ENCODE peak calls at places on chromosome 2, in four cellular contexts. G is stimulated activated CD4-positive, alpha-beta T cell treated with anti-CD3 and anti-CD28 coated beads, Interleukin-4, amount 100 ng/mL, for 48 hours; C is RPMI7951; Z is adipocyte. X is an unnamed sample.

GRCh38 chr2:218583983-218584850 is 15.6 kb downstream of the CNOT9 start:
- DNase-seq in G (no peak), Z (no peak), C (peak), X (no peak)

GRCh38 chr2:239671916-239672849 is 271.4 kb upstream of the HDAC4 start:
- DNase-seq in C (no peak), Z (no peak), G (no peak), X (no peak)

GRCh38 chr2:202269585-202269984 is 4.0 kb downstream of the NOP58 start:
- DNase-seq in Z (peak), C (no peak), G (no peak), X (no peak)

GRCh38 chr2:231038483-231039293 is 1.4 kb downstream of the C2orf72 start:
- DNase-seq in C (no peak), Z (no peak), G (no peak), X (no peak)

GRCh38 chr2:189698020-189698887 is 23.8 kb downstream of the ANKAR start:
- DNase-seq in Z (peak), C (peak), G (no peak), X (no peak)

GRCh38 chr2:156589381-156590079 is 153.4 kb downstream of the GPD2 start:
- DNase-seq in Z (peak), C (peak), G (no peak), X (peak)

GRCh38 chr2:233422050-233422639 is 67.9 kb downstream of the DGKD start:
- DNase-seq in G (no peak), Z (no peak), C (no peak), X (no peak)

GRCh38 chr2:239245872-239246701 is 154.7 kb downstream of the HDAC4 start:
- DNase-seq in G (no peak), C (no peak), Z (no peak), X (no peak)

GRCh38 chr2:135164431-135164830 is 112.3 kb downstream of the RAB3GAP1 start:
- DNase-seq in G (no peak), C (peak), Z (peak), X (no peak)

GRCh38 chr2:11701831-11702301 is 31.9 kb upstream of the NTSR2 start:
- DNase-seq in G (no peak), Z (no peak), C (no peak), X (no peak)

GRCh38 chr2:48169066-48169724 is 262.9 kb upstream of the FBXO11 start:
- DNase-seq in Z (peak), C (no peak), G (no peak), X (no peak)

GRCh38 chr2:160584972-160585494 is 91.4 kb upstream of the RBMS1 start:
- DNase-seq in Z (no peak), G (no peak), C (peak), X (no peak)

GRCh38 chr2:241703128-241703604 is 1.3 kb downstream of the ING5 start:
- DNase-seq in G (no peak), C (peak), Z (peak), X (no peak)

GRCh38 chr2:240129311-240129710 is 6.8 kb downstream of the COPS9 start:
- DNase-seq in G (no peak), Z (no peak), C (no peak), X (no peak)

GRCh38 chr2:31138037-31138962 is at the start of gene GALNT14:
- DNase-seq in C (peak), G (peak), Z (peak), X (peak)

GRCh38 chr2:198296665-198297308 is 492.4 kb downstream of the PLCL1 start:
- DNase-seq in Z (peak), C (peak), G (peak), X (no peak)

GRCh38 chr2:118310878-118311442 is 222.7 kb downstream of the INSIG2 start:
- DNase-seq in C (no peak), Z (no peak), G (no peak), X (peak)

GRCh38 chr2:188203756-188204155 is 87.9 kb upstream of the GULP1 start:
- DNase-seq in G (no peak), Z (peak), C (no peak), X (no peak)

GRCh38 chr2:7900593-7900992 is 781.3 kb upstream of the ID2 start:
- DNase-seq in G (no peak), Z (no peak), C (peak), X (no peak)

GRCh38 chr2:240964221-240964853 is 34.1 kb upstream of the SNED1 start:
- DNase-seq in C (no peak), G (no peak), Z (no peak), X (peak)

GRCh38 chr2:195364015-195364965 is 292.7 kb upstream of the SLC39A10 start:
- DNase-seq in G (no peak), Z (peak), C (peak), X (peak)

GRCh38 chr2:143246815-143247744 is 117.9 kb downstream of the ARHGAP15 start:
- DNase-seq in Z (no peak), G (no peak), C (no peak), X (no peak)

GRCh38 chr2:152054593-152054992 is 44.3 kb downstream of the CACNB4 start:
- DNase-seq in Z (peak), C (peak), G (no peak), X (no peak)

GRCh38 chr2:127089466-127090235 is 17.3 kb downstream of the BIN1 start:
- DNase-seq in G (no peak), C (no peak), Z (no peak), X (no peak)

GRCh38 chr2:10601866-10602566 is 87.8 kb downstream of the NOL10 start:
- DNase-seq in G (no peak), Z (no peak), C (no peak), X (no peak)

GRCh38 chr2:239300242-239300641 is 100.6 kb downstream of the HDAC4 start:
- DNase-seq in G (no peak), Z (no peak), C (no peak), X (no peak)

GRCh38 chr2:191835539-191836350 is 11.1 kb downstream of the CAVIN2 start:
- DNase-seq in Z (peak), G (no peak), C (no peak), X (no peak)

GRCh38 chr2:58221909-58222308 is 19.2 kb downstream of the FANCL start:
- DNase-seq in G (no peak), Z (no peak), C (no peak), X (no peak)

GRCh38 chr2:226963528-226963927 is 127.7 kb downstream of the RHBDD1 start:
- DNase-seq in Z (peak), C (peak), G (no peak), X (no peak)

GRCh38 chr2:128276878-128277675 is 41.6 kb downstream of the HS6ST1 start:
- DNase-seq in C (no peak), Z (no peak), G (no peak), X (no peak)

GRCh38 chr2:100213595-100213994 is 71.2 kb upstream of the AFF3 start:
- DNase-seq in G (no peak), Z (no peak), C (no peak), X (no peak)

GRCh38 chr2:143685439-143686078 is 556.3 kb downstream of the ARHGAP15 start:
- DNase-seq in G (no peak), Z (no peak), C (no peak), X (no peak)

GRCh38 chr2:31271851-31272267 is 37.9 kb downstream of the EHD3 start:
- DNase-seq in G (no peak), C (peak), Z (peak), X (no peak)

GRCh38 chr2:204738721-204739120 is 193.4 kb downstream of the PARD3B start:
- DNase-seq in C (no peak), G (no peak), Z (peak), X (no peak)

GRCh38 chr2:239715606-239716005 is 309.5 kb downstream of the NDUFA10 start:
- DNase-seq in C (no peak), Z (no peak), G (no peak), X (no peak)

GRCh38 chr2:12227941-12228608 is 481.6 kb downstream of the LPIN1 start:
- DNase-seq in C (peak), G (no peak), Z (peak), X (no peak)

GRCh38 chr2:85312404-85312803 is 15.4 kb downstream of the TGOLN2 start:
- DNase-seq in G (no peak), Z (no peak), C (peak), X (no peak)

X was measured in SJSA1.